ENCODE peak calls at places on chromosome 10, in four cellular contexts. S, X, K and E are unnamed samples.

GRCh38 chr10:96758423-96758822 is 38.1 kb upstream of the PIK3AP1 start:
- DNase-seq in S (no peak), X (no peak), K (no peak), E (no peak)

GRCh38 chr10:29858352-29859267 is 200.8 kb downstream of the JCAD start:
- DNase-seq in S (peak; percentile 60), X (no peak), K (peak; percentile 81), E (no peak)

GRCh38 chr10:49746626-49747302 is 15.4 kb downstream of the OGDHL start:
- DNase-seq in K (no peak), S (no peak), X (no peak), E (no peak)

GRCh38 chr10:99279626-99280111 is 44.0 kb upstream of the HPSE2 start:
- DNase-seq in K (peak; percentile 88), S (no peak), X (no peak), E (no peak)

GRCh38 chr10:123323884-123324283 is 169.7 kb downstream of the BUB3 start:
- DNase-seq in X (no peak), S (no peak), K (no peak), E (no peak)

GRCh38 chr10:8332730-8333111 is 278.2 kb downstream of the GATA3 start:
- DNase-seq in K (no peak), S (no peak), X (no peak), E (peak; percentile 7)

GRCh38 chr10:24901686-24902399 is 50.6 kb downstream of the PRTFDC1 start:
- DNase-seq in X (no peak), S (peak; percentile 78), K (peak; percentile 93), E (no peak)

GRCh38 chr10:57141708-57142107 is 780.6 kb upstream of the ZWINT start:
- DNase-seq in S (no peak), X (no peak), K (no peak), E (no peak)

GRCh38 chr10:45279702-45280101 is 35.7 kb downstream of the OR13A1 start:
- DNase-seq in K (no peak), X (no peak), S (no peak), E (no peak)

GRCh38 chr10:125158528-125159485 is 1.6 kb downstream of the CTBP2 start:
- DNase-seq in S (peak; percentile 61), X (no peak), K (peak; percentile 44), E (no peak)

GRCh38 chr10:125160856-125161569 is 650 bp upstream of the CTBP2 start:
- DNase-seq in K (peak; percentile 78), X (no peak), S (peak; percentile 72), E (no peak)

GRCh38 chr10:125157473-125157865 is 2.9 kb downstream of the CTBP2 start:
- DNase-seq in X (no peak), S (no peak), K (no peak), E (no peak)

GRCh38 chr10:125159932-125160855 is at the start of gene CTBP2:
- DNase-seq in K (peak; percentile 42), S (peak; percentile 59), X (no peak), E (no peak)

GRCh38 chr10:125159486-125159931 is 854 bp downstream of the CTBP2 start:
- DNase-seq in K (no peak), X (no peak), S (no peak), E (no peak)
- H3K4me1 ChIP-seq in K (peaks cover 41% of the 10 kb centered on the region), X (peaks cover 3% of the 10 kb centered on the region), S (peaks cover 7% of the 10 kb centered on the region), E (peaks cover 5% of the 10 kb centered on the region)

DNA sequence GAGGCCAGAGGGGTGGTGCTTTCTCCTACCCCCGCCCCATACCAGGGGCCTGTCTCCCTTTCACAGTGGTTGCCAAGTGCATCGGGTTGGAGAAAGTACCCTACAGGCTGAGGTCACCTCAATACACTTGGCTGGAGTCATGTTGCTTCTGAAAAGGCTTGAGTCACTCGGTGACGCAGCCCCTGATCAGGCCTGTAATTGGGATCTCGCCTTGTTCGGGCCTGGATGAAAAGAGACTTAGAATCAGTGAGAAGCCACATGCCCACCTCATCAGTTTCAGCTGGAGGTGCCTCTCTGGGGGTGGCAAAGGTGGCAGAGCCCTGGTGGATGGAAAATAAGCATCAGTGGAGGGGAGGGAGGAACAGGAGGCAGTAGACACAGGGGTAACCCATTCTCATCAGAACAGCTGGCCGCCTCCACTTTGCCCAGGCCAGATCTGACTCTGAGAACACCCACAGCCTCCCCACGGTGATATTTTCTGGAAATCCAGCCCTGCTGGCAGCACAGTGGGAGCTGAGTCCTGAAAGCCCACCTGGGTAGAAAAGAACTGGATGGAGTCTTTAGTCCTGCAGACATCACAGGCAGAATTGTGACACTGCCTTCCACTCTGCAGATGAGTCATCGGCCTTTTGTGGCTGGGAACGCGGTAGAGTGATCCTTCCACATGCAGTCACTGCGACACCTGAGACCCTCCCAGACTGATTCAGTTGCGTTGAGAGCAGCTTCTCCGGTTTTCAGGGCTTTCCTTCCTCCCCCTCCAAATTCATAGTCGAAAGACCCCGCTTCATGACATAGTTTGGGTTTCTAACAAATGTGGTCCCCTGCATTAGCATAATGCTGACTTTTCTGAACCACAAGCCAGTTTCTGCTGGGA is 108.0 kb downstream of the GRK5 start:
- DNase-seq in S (peak; percentile 45), K (peak; percentile 86), X (peak; percentile 45), E (peak; percentile 20)
- H3K4me1 ChIP-seq in S (peaks cover 13% of the 10 kb centered on the region), K (peaks cover 57% of the 10 kb centered on the region), X (peaks cover 33% of the 10 kb centered on the region), E (peaks cover 37% of the 10 kb centered on the region)

GRCh38 chr10:104255244-104255981 is 721 bp downstream of the GSTO1 start:
- DNase-seq in X (no peak), S (peak; percentile 30), K (peak; percentile 48), E (no peak)

GRCh38 chr10:104258209-104258608 is 3.5 kb downstream of the GSTO1 start:
- DNase-seq in S (no peak), K (no peak), X (no peak), E (no peak)

GRCh38 chr10:104256335-104257080 is 1.8 kb downstream of the GSTO1 start:
- DNase-seq in S (no peak), X (no peak), K (peak; percentile 11), E (no peak)

GRCh38 chr10:104259456-104259855 is 4.8 kb downstream of the GSTO1 start:
- DNase-seq in K (no peak), S (no peak), X (no peak), E (no peak)

DNA sequence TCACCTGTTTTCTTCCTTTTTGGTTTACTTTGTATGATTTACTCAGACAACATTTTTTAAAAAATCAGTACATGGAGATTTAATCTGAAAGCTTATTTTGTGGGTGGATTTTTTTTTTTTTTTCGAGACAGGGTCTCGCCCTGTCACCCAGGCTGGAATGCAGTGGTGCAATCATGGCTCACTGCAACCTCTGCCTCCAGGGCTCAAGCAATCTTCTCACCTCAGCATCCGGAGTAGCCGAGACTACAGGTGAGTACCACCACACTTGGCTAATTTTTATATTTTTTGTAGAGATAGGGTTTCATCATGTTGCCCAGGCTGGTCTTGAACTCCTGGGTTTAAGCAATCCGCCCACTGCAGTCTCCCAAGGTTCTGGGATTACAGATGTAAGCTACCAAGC is 2.5 kb downstream of the GSTO1 start:
- DNase-seq in S (no peak), K (no peak), X (no peak), E (no peak)
- H3K4me1 ChIP-seq in S (peaks cover 12% of the 10 kb centered on the region), K (peaks cover 38% of the 10 kb centered on the region), X (peaks cover 36% of the 10 kb centered on the region), E (peaks cover 57% of the 10 kb centered on the region)

GRCh38 chr10:22321831-22322662 is 1.1 kb downstream of the BMI1 start:
- DNase-seq in X (no peak), K (no peak), S (no peak), E (peak; percentile 21)

GRCh38 chr10:22319559-22320558 is 1.0 kb upstream of the BMI1 start:
- DNase-seq in S (no peak), K (peak; percentile 57), X (no peak), E (no peak)

GRCh38 chr10:22322663-22323160 is 1.8 kb downstream of the BMI1 start:
- DNase-seq in S (no peak), K (peak; percentile 11), X (no peak), E (no peak)

GRCh38 chr10:22320591-22321155 is at the start of gene BMI1:
- DNase-seq in K (peak; percentile 77), S (peak; percentile 80), X (peak; percentile 56), E (peak; percentile 77)

GRCh38 chr10:22321156-22321711 is 335 bp downstream of the BMI1 start:
- DNase-seq in X (no peak), S (peak; percentile 61), K (peak; percentile 70), E (peak; percentile 47)
- H3K4me1 ChIP-seq in X (peaks cover 51% of the 10 kb centered on the region), S (peaks cover 14% of the 10 kb centered on the region), K (peaks cover 6% of the 10 kb centered on the region), E (peaks cover 57% of the 10 kb centered on the region)

GRCh38 chr10:1026578-1026977 is 919 bp upstream of the IDI2 start:
- DNase-seq in K (no peak), X (no peak), S (no peak), E (no peak)

GRCh38 chr10:1034758-1035157 is 9.1 kb upstream of the IDI2 start:
- DNase-seq in X (no peak), S (no peak), K (no peak), E (no peak)

GRCh38 chr10:1033601-1034000 is 7.9 kb upstream of the IDI2 start:
- DNase-seq in X (no peak), K (no peak), S (no peak), E (no peak)

GRCh38 chr10:1025684-1026083 is at the start of gene IDI2:
- DNase-seq in K (no peak), S (no peak), X (no peak), E (no peak)

DNA sequence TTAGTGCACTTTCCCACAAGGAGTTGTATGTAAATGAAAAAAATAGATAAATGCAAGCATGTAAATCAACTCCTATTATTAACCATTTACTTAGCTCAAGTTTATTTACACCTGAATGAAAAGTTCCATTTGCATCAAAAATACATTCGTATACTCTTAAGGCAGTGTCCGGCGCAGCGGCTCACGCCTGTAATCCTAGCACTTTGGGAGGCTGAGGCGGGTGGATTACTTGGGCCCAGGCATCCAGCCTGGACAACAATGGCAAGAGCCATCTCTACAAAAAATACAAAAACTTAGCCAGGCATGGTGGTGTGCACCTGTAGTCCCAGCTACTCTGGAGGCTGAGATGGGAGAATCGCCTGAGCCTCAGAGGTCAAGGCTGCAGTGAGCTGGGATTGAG is 4.2 kb upstream of the IDI2 start:
- DNase-seq in X (no peak), S (no peak), K (no peak), E (no peak)
- H3K4me1 ChIP-seq in X (no peaks in the 10 kb centered on the region), S (no peaks in the 10 kb centered on the region), K (no peaks in the 10 kb centered on the region), E (no peaks in the 10 kb centered on the region)

DNA sequence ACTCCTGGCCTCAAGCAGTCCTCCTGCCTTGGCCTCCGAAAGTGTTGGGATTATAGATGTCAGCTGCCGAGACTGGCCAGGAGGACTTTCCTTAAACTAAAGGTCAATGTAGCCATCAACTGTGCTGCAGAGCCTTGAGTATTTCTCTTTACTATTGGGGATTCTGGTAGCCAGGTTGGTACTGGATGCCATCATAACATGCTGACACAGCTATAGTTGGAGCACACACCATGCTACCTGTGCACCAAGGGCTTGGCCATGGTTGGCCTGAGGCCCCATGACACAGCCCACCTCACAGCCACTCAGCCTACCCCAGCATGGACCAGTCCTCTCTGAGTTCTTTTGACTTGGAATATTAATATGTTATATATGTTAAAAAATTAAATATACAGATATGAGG is 54.4 kb downstream of the HECTD2 start:
- DNase-seq in K (no peak), S (no peak), X (no peak), E (no peak)
- H3K4me1 ChIP-seq in K (peaks cover 5% of the 10 kb centered on the region), S (no peaks in the 10 kb centered on the region), X (no peaks in the 10 kb centered on the region), E (no peaks in the 10 kb centered on the region)

DNA sequence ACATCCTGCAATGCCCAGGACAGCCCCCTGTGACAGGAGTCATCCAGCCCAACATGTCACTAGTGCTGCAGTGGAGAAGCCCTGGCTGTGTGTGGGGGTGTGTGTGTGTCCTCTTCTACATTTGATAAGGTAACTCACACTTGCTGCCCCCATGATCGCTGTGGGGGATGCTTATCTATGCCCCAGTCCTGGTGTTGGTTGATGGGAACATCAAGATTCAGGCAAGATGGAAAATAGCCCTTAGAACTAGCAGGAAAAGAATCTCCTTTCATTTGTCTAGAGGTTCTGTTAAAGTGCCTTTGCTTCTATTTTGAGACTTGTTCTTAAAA is 52.4 kb downstream of the TCF7L2 start:
- DNase-seq in X (no peak), S (no peak), K (no peak), E (no peak)
- H3K4me1 ChIP-seq in X (peaks cover 22% of the 10 kb centered on the region), S (peaks cover 26% of the 10 kb centered on the region), K (no peaks in the 10 kb centered on the region), E (peaks cover 25% of the 10 kb centered on the region)